ENCODE peak calls at places on chromosomes 7 and 10, in six cellular contexts. G is left ventricle myocardium inferior, F is dorsolateral prefrontal cortex, Y is cardiac fibroblast, H is colonic mucosa, T is keratinocyte. S is an unnamed sample.

GRCh38 chr10:44908071-44908709 is 2.9 kb upstream of the TMEM72 start:
- DNase-seq in G (no peak), F (no peak), Y (peak), H (no peak), T (no peak), S (peak)

GRCh38 chr7:112390167-112390566 is 60.1 kb upstream of the IFRD1 start:
- DNase-seq in G (no peak), F (no peak), Y (no peak), H (no peak), T (no peak), S (no peak)

GRCh38 chr7:149856-150636 is 42.3 kb upstream of the FAM20C start:
- DNase-seq in G (peak), F (peak), Y (no peak), H (peak), T (no peak), S (no peak)

GRCh38 chr10:132402781-132403241 is 5.8 kb downstream of the PWWP2B start:
- DNase-seq in G (peak), F (no peak), Y (no peak), H (no peak), T (no peak), S (no peak)

GRCh38 chr10:110498982-110499795 is 1.5 kb downstream of the DUSP5 start:
- DNase-seq in G (no peak), F (no peak), Y (no peak), H (peak), T (no peak), S (peak)

GRCh38 chr10:31761156-31761555 is 167.5 kb downstream of the ARHGAP12 start:
- DNase-seq in G (no peak), F (no peak), Y (no peak), H (no peak), T (no peak), S (no peak)

GRCh38 chr7:150818971-150819370 is 18.4 kb downstream of the TMEM176A start:
- DNase-seq in G (no peak), F (no peak), Y (no peak), H (no peak), T (no peak), S (no peak)

GRCh38 chr7:121398246-121398645 is 2.1 kb upstream of the FAM3C start:
- DNase-seq in G (no peak), F (no peak), Y (no peak), H (no peak), T (no peak), S (no peak)

GRCh38 chr7:150685219-150686029 is at the start of gene GIMAP2:
- DNase-seq in G (no peak), F (no peak), Y (peak), H (peak), T (no peak), S (peak)

GRCh38 chr7:133434246-133434865 is 181.5 kb downstream of the EXOC4 start:
- DNase-seq in G (no peak), F (no peak), Y (peak), H (no peak), T (no peak), S (peak)

DNA sequence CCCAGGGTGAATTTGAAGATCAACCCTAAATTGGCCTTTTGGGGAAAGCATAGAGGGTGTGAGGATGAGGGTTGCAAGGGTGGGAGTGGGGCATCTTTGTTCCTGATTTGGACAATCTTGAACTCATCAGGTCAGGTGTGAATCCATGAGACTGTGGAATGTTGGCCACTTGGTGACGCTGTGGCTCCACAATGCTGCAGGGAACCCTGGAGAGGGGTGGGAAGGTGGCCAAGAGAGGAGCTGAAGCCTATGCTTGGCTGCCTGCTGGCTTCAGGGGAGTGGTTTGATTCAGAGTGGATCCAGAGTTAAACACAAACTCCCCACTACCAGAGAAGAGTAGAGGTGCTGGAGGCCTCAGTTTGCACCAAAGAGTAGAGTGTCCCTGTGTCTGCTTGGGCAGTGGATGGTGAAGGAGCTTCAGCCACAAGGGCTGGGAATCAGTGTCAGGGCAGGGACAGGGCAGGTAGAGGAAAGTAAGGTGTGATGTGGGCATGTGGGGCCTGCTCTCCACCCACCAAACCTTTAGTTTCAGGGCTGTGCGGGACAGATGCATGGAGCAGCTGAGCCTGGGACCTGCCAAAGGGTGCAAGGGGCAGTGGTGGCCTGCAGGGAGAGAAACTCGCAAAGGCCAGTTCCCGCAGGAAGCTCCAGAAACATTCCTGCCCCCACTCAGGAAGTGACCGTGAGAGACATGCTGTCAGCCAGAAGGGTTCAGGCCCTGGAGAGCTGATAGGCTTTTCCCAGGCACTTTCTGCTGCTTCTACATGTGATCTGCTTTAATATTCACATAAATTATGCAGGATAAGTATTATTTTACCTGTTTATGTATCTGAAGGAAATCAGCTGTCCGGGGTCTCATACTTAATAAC is 81.0 kb upstream of the PRSS58 start:
- DNase-seq in G (no peak), F (no peak), Y (peak), H (no peak), T (no peak), S (no peak)
- TF ChIP-seq CTCF in G (no peak), F (peak), Y (peak), H (no peak), T (peak), S (no peak)

GRCh38 chr10:88964360-88964759 is 11.8 kb upstream of the ACTA2 start:
- DNase-seq in G (no peak), F (no peak), Y (no peak), H (no peak), T (no peak), S (no peak)

GRCh38 chr10:88963318-88963717 is 10.7 kb upstream of the ACTA2 start:
- DNase-seq in G (no peak), F (no peak), Y (no peak), H (no peak), T (no peak), S (no peak)

GRCh38 chr10:88966785-88967184 is 14.2 kb upstream of the ACTA2 start:
- DNase-seq in G (peak), F (no peak), Y (no peak), H (no peak), T (no peak), S (no peak)

GRCh38 chr10:88962336-88962735 is 9.8 kb upstream of the ACTA2 start:
- DNase-seq in G (no peak), F (no peak), Y (no peak), H (no peak), T (no peak), S (no peak)

DNA sequence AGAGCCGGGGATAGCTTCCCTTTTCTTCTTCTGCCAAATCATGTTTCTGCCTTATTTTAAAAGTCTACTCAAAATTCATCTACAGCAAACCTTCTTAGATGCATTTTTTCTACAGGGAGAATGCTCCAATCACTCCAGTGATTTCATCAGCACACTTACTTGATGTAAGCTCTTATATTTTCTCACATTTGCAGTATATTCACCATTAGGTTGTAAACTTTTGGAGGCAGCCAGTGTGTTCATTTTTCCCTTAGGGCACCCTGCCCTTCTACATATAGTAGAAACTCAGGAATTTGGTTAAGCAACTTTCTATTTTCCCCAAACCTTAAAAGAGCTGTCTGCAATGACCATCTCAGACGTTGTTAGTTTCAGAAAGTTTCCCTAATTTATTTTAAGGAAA is 12.4 kb upstream of the ACTA2 start:
- DNase-seq in G (no peak), F (no peak), Y (peak), H (no peak), T (no peak), S (no peak)
- H3K4me3 ChIP-seq in G (no peak), F (no peak), Y (no peak), H (no peak), T (no peak), S (no peak)

DNA sequence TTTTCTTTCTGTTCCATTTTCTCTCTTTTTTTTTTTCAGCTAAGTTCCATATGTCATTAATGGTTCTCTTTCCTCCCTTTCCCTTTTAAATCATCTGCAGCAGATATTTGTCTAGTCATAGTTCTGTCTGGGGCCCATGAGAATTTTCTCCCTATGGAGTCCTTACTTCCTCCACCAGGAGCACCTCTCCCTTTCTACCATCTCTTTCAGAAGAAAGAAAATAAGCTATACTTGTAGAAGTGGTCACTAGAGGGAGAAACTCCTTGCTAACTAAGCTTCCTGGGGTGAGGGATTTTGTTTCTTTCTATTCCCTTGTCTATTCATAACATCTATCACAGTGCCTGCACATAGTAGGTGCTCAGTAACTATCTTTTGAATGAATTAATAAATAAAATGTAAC is 230.2 kb upstream of the HPS1 start:
- DNase-seq in G (no peak), F (no peak), Y (no peak), H (no peak), T (no peak), S (no peak)
- TF ChIP-seq CTCF in G (no peak), F (no peak), Y (no peak), H (no peak), T (no peak), S (no peak)

DNA sequence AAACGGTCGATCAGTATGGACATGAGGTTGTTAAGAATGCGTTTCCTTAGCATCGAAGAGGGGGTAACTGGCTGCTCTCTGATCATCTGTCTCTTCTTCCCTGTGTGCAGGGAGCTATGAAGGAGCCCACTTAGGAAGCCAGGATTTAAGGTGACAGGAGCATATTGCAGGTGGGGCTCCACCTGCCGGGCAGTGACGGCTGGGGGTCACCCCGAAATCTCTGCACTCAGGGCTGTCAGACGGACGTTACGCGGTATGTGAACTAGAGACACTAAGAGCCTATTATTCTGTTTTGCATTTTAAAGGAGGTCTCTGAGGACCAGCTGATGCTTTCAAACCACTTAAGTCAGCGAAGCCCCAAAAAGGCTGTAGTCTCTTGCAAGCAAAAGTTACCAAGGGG is 64.4 kb downstream of the CARD11 start:
- DNase-seq in G (no peak), F (no peak), Y (no peak), H (no peak), T (no peak), S (no peak)
- H3K4me3 ChIP-seq in G (no peak), F (no peak), Y (no peak), H (no peak), T (no peak), S (no peak)

GRCh38 chr10:95906675-95907453 is 911 bp upstream of the CC2D2B start:
- DNase-seq in G (peak), F (no peak), Y (peak), H (peak), T (no peak), S (peak)
- TF ChIP-seq CTCF in G (peak), F (no peak), Y (peak), H (no peak), T (no peak), S (peak)

GRCh38 chr10:73874267-73875138 is at the start of gene CAMK2G:
- DNase-seq in G (peak), F (no peak), Y (peak), H (peak), T (no peak), S (peak)

GRCh38 chr10:73873843-73874215 is 526 bp downstream of the CAMK2G start:
- DNase-seq in G (no peak), F (no peak), Y (no peak), H (no peak), T (no peak), S (no peak)

GRCh38 chr10:73873163-73873842 is 1.1 kb downstream of the CAMK2G start:
- DNase-seq in G (no peak), F (no peak), Y (no peak), H (no peak), T (no peak), S (no peak)

GRCh38 chr10:73871295-73871914 is 3.0 kb downstream of the CAMK2G start:
- DNase-seq in G (no peak), F (no peak), Y (no peak), H (no peak), T (no peak), S (no peak)

DNA sequence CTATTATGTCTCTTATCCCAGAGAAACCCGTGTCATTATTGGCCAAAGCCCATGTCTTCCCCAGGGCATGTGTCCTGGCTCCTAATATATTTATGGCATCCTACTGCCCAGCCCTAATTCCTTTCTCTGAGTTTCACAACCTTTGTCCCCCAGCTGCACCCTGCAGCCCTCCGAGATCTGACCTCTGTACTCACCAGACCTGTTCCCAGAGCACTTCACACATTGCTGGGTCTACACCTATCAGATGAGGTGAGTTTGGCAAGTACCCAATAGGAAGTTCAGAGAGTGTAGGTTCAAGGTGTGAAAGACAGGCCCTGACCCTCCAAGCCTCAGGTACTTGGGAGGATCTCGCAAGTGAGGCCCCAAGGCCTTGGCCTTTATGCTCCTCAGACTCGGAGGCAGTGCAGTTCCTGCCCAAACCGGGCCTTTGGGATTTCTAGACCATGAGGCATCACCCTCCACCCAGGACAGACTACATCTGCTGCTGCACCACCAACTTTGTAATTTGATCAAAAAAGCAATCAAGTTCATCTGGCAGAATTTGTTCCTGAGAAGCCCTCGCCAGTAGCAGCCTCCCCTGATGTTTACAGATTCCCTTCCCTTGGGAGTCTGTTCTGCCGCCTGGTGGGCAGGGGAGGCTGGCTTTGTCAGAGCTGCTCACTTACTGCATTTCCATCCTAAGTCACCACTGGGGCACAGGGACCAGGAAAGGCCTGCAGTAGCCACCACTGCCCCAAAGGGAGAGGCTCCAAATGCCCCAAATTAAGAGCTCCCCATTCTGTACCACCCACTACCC is 2.2 kb downstream of the CAMK2G start:
- DNase-seq in G (no peak), F (no peak), Y (no peak), H (peak), T (no peak), S (no peak)
- H3K4me3 ChIP-seq in G (peak), F (peak), Y (no peak), H (no peak), T (no peak), S (no peak)

DNA sequence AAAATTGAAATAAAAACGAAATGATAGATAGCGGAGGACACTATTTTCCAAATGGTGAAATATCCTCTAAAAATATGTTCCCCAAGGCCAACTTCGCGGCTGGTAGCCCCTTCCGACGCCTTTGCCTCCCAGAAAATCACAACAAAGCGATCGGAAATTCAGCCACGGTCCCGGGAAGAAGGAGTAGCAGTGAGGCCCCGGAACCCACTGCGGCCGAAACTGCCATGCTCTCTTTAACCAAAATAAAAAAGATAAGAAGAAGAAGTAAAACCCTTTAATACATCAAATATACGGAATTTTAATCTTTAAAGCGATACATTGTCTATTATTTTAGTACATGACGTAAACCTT is 4.0 kb downstream of the ZNF503 start:
- DNase-seq in G (peak), F (no peak), Y (peak), H (no peak), T (no peak), S (no peak)
- TF ChIP-seq CTCF in G (no peak), F (no peak), Y (no peak), H (no peak), T (no peak), S (no peak)